ENCODE peak calls at places on chromosomes 16 and 17, in ten cellular contexts. One of them, this sample, is unnamed. For H3K36me3 and H3K4me1, the result is how much of the 10 kb centered on the place peaks cover.

GRCh38 chr17:42363767-42364585 is 24.3 kb downstream of the STAT3 start:
- DNase-seq in cardiac muscle cell: no peak
- DNase-seq in CD4-positive, CD25-positive, alpha-beta regulatory T cell: no peak
- DNase-seq in stomach: no peak
- DNase-seq in kidney: no peak
- DNase-seq in heart left ventricle: no peak
- DNase-seq in pancreas: no peak
- DNase-seq in OCI-LY7: no peak
- DNase-seq in NT2/D1: no peak
- DNase-seq in CD8-positive, alpha-beta T cell: no peak
- DNase-seq in this sample: no peak

GRCh38 chr16:69448470-69449193 is 24.2 kb downstream of the CYB5B start:
- DNase-seq in cardiac muscle cell: no peak
- DNase-seq in CD4-positive, CD25-positive, alpha-beta regulatory T cell: no peak
- DNase-seq in stomach: no peak
- DNase-seq in kidney: no peak
- DNase-seq in heart left ventricle: no peak
- DNase-seq in pancreas: no peak
- DNase-seq in OCI-LY7: no peak
- DNase-seq in NT2/D1: no peak
- DNase-seq in CD8-positive, alpha-beta T cell: no peak
- DNase-seq in this sample: no peak

GRCh38 chr17:49576121-49576905 is 642 bp downstream of the NXPH3 start:
- DNase-seq in cardiac muscle cell: peak
- DNase-seq in CD4-positive, CD25-positive, alpha-beta regulatory T cell: no peak
- DNase-seq in stomach: no peak
- DNase-seq in kidney: peak
- DNase-seq in heart left ventricle: peak
- DNase-seq in pancreas: no peak
- DNase-seq in OCI-LY7: no peak
- DNase-seq in NT2/D1: no peak
- DNase-seq in CD8-positive, alpha-beta T cell: no peak
- DNase-seq in this sample: no peak

GRCh38 chr16:70476272-70477020 is 22.1 kb downstream of the FCSK start:
- DNase-seq in cardiac muscle cell: no peak
- DNase-seq in CD4-positive, CD25-positive, alpha-beta regulatory T cell: no peak
- DNase-seq in stomach: peak
- DNase-seq in kidney: peak
- DNase-seq in heart left ventricle: no peak
- DNase-seq in pancreas: no peak
- DNase-seq in OCI-LY7: no peak
- DNase-seq in NT2/D1: no peak
- DNase-seq in CD8-positive, alpha-beta T cell: no peak
- DNase-seq in this sample: no peak

GRCh38 chr16:77789646-77790370 is 1.4 kb downstream of the VAT1L start:
- DNase-seq in cardiac muscle cell: no peak
- DNase-seq in CD4-positive, CD25-positive, alpha-beta regulatory T cell: no peak
- DNase-seq in stomach: no peak
- DNase-seq in kidney: no peak
- DNase-seq in heart left ventricle: no peak
- DNase-seq in pancreas: no peak
- DNase-seq in OCI-LY7: no peak
- DNase-seq in NT2/D1: no peak
- DNase-seq in CD8-positive, alpha-beta T cell: no peak
- DNase-seq in this sample: no peak

GRCh38 chr16:48064971-48065370 is 90.8 kb downstream of the ABCC12 start:
- DNase-seq in cardiac muscle cell: no peak
- DNase-seq in CD4-positive, CD25-positive, alpha-beta regulatory T cell: no peak
- DNase-seq in stomach: no peak
- DNase-seq in kidney: no peak
- DNase-seq in heart left ventricle: no peak
- DNase-seq in pancreas: no peak
- DNase-seq in OCI-LY7: no peak
- DNase-seq in NT2/D1: no peak
- DNase-seq in CD8-positive, alpha-beta T cell: no peak
- DNase-seq in this sample: no peak

GRCh38 chr17:55443904-55444303 is 22.3 kb upstream of the MMD start:
- DNase-seq in cardiac muscle cell: no peak
- DNase-seq in CD4-positive, CD25-positive, alpha-beta regulatory T cell: no peak
- DNase-seq in stomach: no peak
- DNase-seq in kidney: no peak
- DNase-seq in heart left ventricle: no peak
- DNase-seq in pancreas: no peak
- DNase-seq in OCI-LY7: no peak
- DNase-seq in NT2/D1: no peak
- DNase-seq in CD8-positive, alpha-beta T cell: no peak
- DNase-seq in this sample: no peak

GRCh38 chr16:55322327-55322726 is 1.7 kb upstream of the IRX6 start:
- DNase-seq in cardiac muscle cell: no peak
- DNase-seq in CD4-positive, CD25-positive, alpha-beta regulatory T cell: no peak
- DNase-seq in stomach: no peak
- DNase-seq in kidney: no peak
- DNase-seq in heart left ventricle: no peak
- DNase-seq in pancreas: no peak
- DNase-seq in OCI-LY7: no peak
- DNase-seq in NT2/D1: no peak
- DNase-seq in CD8-positive, alpha-beta T cell: no peak
- DNase-seq in this sample: no peak

GRCh38 chr16:1974157-1975070 is 2.6 kb downstream of the TBL3 start:
- DNase-seq in cardiac muscle cell: no peak
- DNase-seq in CD4-positive, CD25-positive, alpha-beta regulatory T cell: no peak
- DNase-seq in stomach: no peak
- DNase-seq in kidney: peak
- DNase-seq in heart left ventricle: no peak
- DNase-seq in pancreas: no peak
- DNase-seq in OCI-LY7: no peak
- DNase-seq in NT2/D1: no peak
- DNase-seq in CD8-positive, alpha-beta T cell: no peak
- DNase-seq in this sample: no peak

GRCh38 chr17:5630434-5630833 is 46.1 kb upstream of the NLRP1 start:
- DNase-seq in cardiac muscle cell: no peak
- DNase-seq in CD4-positive, CD25-positive, alpha-beta regulatory T cell: no peak
- DNase-seq in stomach: no peak
- DNase-seq in kidney: no peak
- DNase-seq in heart left ventricle: no peak
- DNase-seq in pancreas: no peak
- DNase-seq in OCI-LY7: no peak
- DNase-seq in NT2/D1: no peak
- DNase-seq in CD8-positive, alpha-beta T cell: no peak
- DNase-seq in this sample: no peak

GRCh38 chr17:71438631-71439146 is 682.1 kb upstream of the SOX9 start:
- DNase-seq in cardiac muscle cell: peak
- DNase-seq in CD4-positive, CD25-positive, alpha-beta regulatory T cell: no peak
- DNase-seq in stomach: no peak
- DNase-seq in kidney: no peak
- DNase-seq in heart left ventricle: no peak
- DNase-seq in pancreas: no peak
- DNase-seq in OCI-LY7: no peak
- DNase-seq in NT2/D1: no peak
- DNase-seq in CD8-positive, alpha-beta T cell: no peak
- DNase-seq in this sample: no peak

GRCh38 chr16:80997139-80997798 is 9.4 kb downstream of the CMC2 start:
- DNase-seq in cardiac muscle cell: no peak
- DNase-seq in CD4-positive, CD25-positive, alpha-beta regulatory T cell: no peak
- DNase-seq in stomach: no peak
- DNase-seq in kidney: no peak
- DNase-seq in heart left ventricle: no peak
- DNase-seq in pancreas: no peak
- DNase-seq in OCI-LY7: peak
- DNase-seq in NT2/D1: no peak
- DNase-seq in CD8-positive, alpha-beta T cell: no peak
- DNase-seq in this sample: no peak

GRCh38 chr16:85987750-85988078 is 88.8 kb downstream of the IRF8 start:
- DNase-seq in cardiac muscle cell: no peak
- DNase-seq in CD4-positive, CD25-positive, alpha-beta regulatory T cell: no peak
- DNase-seq in stomach: no peak
- DNase-seq in kidney: no peak
- DNase-seq in heart left ventricle: no peak
- DNase-seq in pancreas: no peak
- DNase-seq in OCI-LY7: no peak
- DNase-seq in NT2/D1: no peak
- DNase-seq in CD8-positive, alpha-beta T cell: no peak
- DNase-seq in this sample: no peak

GRCh38 chr17:62774338-62774737 is 33.8 kb downstream of the MARCHF10 start:
- DNase-seq in cardiac muscle cell: no peak
- DNase-seq in CD4-positive, CD25-positive, alpha-beta regulatory T cell: no peak
- DNase-seq in stomach: no peak
- DNase-seq in kidney: no peak
- DNase-seq in heart left ventricle: no peak
- DNase-seq in pancreas: no peak
- DNase-seq in OCI-LY7: no peak
- DNase-seq in NT2/D1: no peak
- DNase-seq in CD8-positive, alpha-beta T cell: no peak
- DNase-seq in this sample: no peak

GRCh38 chr16:11985250-11985649 is 8.7 kb downstream of the SNX29 start:
- DNase-seq in cardiac muscle cell: no peak
- DNase-seq in CD4-positive, CD25-positive, alpha-beta regulatory T cell: no peak
- DNase-seq in stomach: no peak
- DNase-seq in kidney: no peak
- DNase-seq in heart left ventricle: no peak
- DNase-seq in pancreas: no peak
- DNase-seq in OCI-LY7: no peak
- DNase-seq in NT2/D1: no peak
- DNase-seq in CD8-positive, alpha-beta T cell: no peak
- DNase-seq in this sample: no peak

GRCh38 chr17:72812823-72813222 is 279.7 kb downstream of the SLC39A11 start:
- DNase-seq in cardiac muscle cell: no peak
- DNase-seq in CD4-positive, CD25-positive, alpha-beta regulatory T cell: no peak
- DNase-seq in stomach: no peak
- DNase-seq in kidney: no peak
- DNase-seq in heart left ventricle: no peak
- DNase-seq in pancreas: no peak
- DNase-seq in OCI-LY7: no peak
- DNase-seq in NT2/D1: no peak
- DNase-seq in CD8-positive, alpha-beta T cell: no peak
- DNase-seq in this sample: no peak

GRCh38 chr16:55499951-55500350 is 8.9 kb upstream of the LPCAT2 start:
- DNase-seq in cardiac muscle cell: peak
- DNase-seq in CD4-positive, CD25-positive, alpha-beta regulatory T cell: no peak
- DNase-seq in stomach: no peak
- DNase-seq in kidney: no peak
- DNase-seq in heart left ventricle: no peak
- DNase-seq in pancreas: no peak
- DNase-seq in OCI-LY7: no peak
- DNase-seq in NT2/D1: no peak
- DNase-seq in CD8-positive, alpha-beta T cell: no peak
- DNase-seq in this sample: no peak

GRCh38 chr16:11835309-11835708 is 16.0 kb downstream of the RSL1D1 start:
- DNase-seq in cardiac muscle cell: no peak
- DNase-seq in CD4-positive, CD25-positive, alpha-beta regulatory T cell: no peak
- DNase-seq in stomach: no peak
- DNase-seq in kidney: no peak
- DNase-seq in heart left ventricle: no peak
- DNase-seq in pancreas: no peak
- DNase-seq in OCI-LY7: no peak
- DNase-seq in NT2/D1: no peak
- DNase-seq in CD8-positive, alpha-beta T cell: no peak
- DNase-seq in this sample: no peak

GRCh38 chr17:79814624-79814965 is 17.7 kb upstream of the CBX8 start:
- DNase-seq in cardiac muscle cell: no peak
- DNase-seq in CD4-positive, CD25-positive, alpha-beta regulatory T cell: no peak
- DNase-seq in stomach: no peak
- DNase-seq in kidney: no peak
- DNase-seq in heart left ventricle: no peak
- DNase-seq in pancreas: no peak
- DNase-seq in OCI-LY7: no peak
- DNase-seq in NT2/D1: no peak
- DNase-seq in CD8-positive, alpha-beta T cell: no peak
- DNase-seq in this sample: no peak

GRCh38 chr16:8905168-8905762 is 23.1 kb downstream of the LITAFD start:
- DNase-seq in cardiac muscle cell: peak
- DNase-seq in CD4-positive, CD25-positive, alpha-beta regulatory T cell: no peak
- DNase-seq in stomach: no peak
- DNase-seq in kidney: no peak
- DNase-seq in heart left ventricle: no peak
- DNase-seq in pancreas: no peak
- DNase-seq in OCI-LY7: peak
- DNase-seq in NT2/D1: no peak
- DNase-seq in CD8-positive, alpha-beta T cell: no peak
- DNase-seq in this sample: no peak
- H3K36me3 ChIP-seq in cardiac muscle cell: half or more
- H3K36me3 ChIP-seq in CD4-positive, CD25-positive, alpha-beta regulatory T cell: half or more
- H3K36me3 ChIP-seq in stomach: half or more
- H3K36me3 ChIP-seq in kidney: half or more
- H3K36me3 ChIP-seq in heart left ventricle: half or more
- H3K36me3 ChIP-seq in pancreas: half or more
- H3K36me3 ChIP-seq in OCI-LY7: half or more
- H3K36me3 ChIP-seq in NT2/D1: half or more
- H3K36me3 ChIP-seq in CD8-positive, alpha-beta T cell: half or more
- H3K36me3 ChIP-seq in this sample: under half

DNA sequence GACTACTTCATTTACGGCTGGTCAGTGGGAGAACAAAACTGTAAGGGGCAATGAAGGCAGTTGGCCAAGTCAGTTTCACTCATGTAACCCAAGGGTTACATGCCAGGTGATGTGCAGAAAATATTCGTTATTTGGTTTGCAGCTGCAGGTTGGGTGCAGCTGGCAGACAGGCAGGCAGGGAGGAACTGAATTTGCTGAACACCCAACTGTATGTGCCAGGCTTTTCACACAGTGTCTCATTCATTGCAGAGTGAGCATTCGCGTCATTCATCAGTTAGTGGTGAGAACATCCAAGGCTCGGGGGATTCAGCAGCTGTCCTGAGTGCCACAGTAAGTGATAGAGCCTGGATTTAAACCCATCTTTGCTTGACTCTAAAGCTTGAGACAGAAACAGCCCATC is 59.7 kb downstream of the ABCC6 start:
- DNase-seq in cardiac muscle cell: no peak
- DNase-seq in CD4-positive, CD25-positive, alpha-beta regulatory T cell: no peak
- DNase-seq in stomach: no peak
- DNase-seq in kidney: peak
- DNase-seq in heart left ventricle: no peak
- DNase-seq in pancreas: no peak
- DNase-seq in OCI-LY7: no peak
- DNase-seq in NT2/D1: no peak
- DNase-seq in CD8-positive, alpha-beta T cell: no peak
- DNase-seq in this sample: no peak
- H3K4me1 ChIP-seq in cardiac muscle cell: under half
- H3K4me1 ChIP-seq in CD4-positive, CD25-positive, alpha-beta regulatory T cell: under half
- H3K4me1 ChIP-seq in stomach: under half
- H3K4me1 ChIP-seq in kidney: under half
- H3K4me1 ChIP-seq in heart left ventricle: under half
- H3K4me1 ChIP-seq in pancreas: under half
- H3K4me1 ChIP-seq in OCI-LY7: under half
- H3K4me1 ChIP-seq in NT2/D1: under half
- H3K4me1 ChIP-seq in CD8-positive, alpha-beta T cell: under half
- H3K4me1 ChIP-seq in this sample: under half

GRCh38 chr16:50332599-50332998 is 36.2 kb downstream of the BRD7 start:
- DNase-seq in cardiac muscle cell: no peak
- DNase-seq in CD4-positive, CD25-positive, alpha-beta regulatory T cell: no peak
- DNase-seq in stomach: no peak
- DNase-seq in kidney: no peak
- DNase-seq in heart left ventricle: no peak
- DNase-seq in pancreas: no peak
- DNase-seq in OCI-LY7: no peak
- DNase-seq in NT2/D1: no peak
- DNase-seq in CD8-positive, alpha-beta T cell: no peak
- DNase-seq in this sample: no peak
- H3K36me3 ChIP-seq in cardiac muscle cell: under half
- H3K36me3 ChIP-seq in CD4-positive, CD25-positive, alpha-beta regulatory T cell: under half
- H3K36me3 ChIP-seq in stomach: under half
- H3K36me3 ChIP-seq in kidney: under half
- H3K36me3 ChIP-seq in heart left ventricle: half or more
- H3K36me3 ChIP-seq in pancreas: under half
- H3K36me3 ChIP-seq in OCI-LY7: half or more
- H3K36me3 ChIP-seq in NT2/D1: under half
- H3K36me3 ChIP-seq in CD8-positive, alpha-beta T cell: under half
- H3K36me3 ChIP-seq in this sample: under half

GRCh38 chr17:17621254-17621653 is 29.7 kb upstream of the PEMT start:
- DNase-seq in cardiac muscle cell: no peak
- DNase-seq in CD4-positive, CD25-positive, alpha-beta regulatory T cell: no peak
- DNase-seq in stomach: no peak
- DNase-seq in kidney: no peak
- DNase-seq in heart left ventricle: no peak
- DNase-seq in pancreas: no peak
- DNase-seq in OCI-LY7: no peak
- DNase-seq in NT2/D1: no peak
- DNase-seq in CD8-positive, alpha-beta T cell: no peak
- DNase-seq in this sample: no peak
- H3K4me1 ChIP-seq in cardiac muscle cell: under half
- H3K4me1 ChIP-seq in CD4-positive, CD25-positive, alpha-beta regulatory T cell: under half
- H3K4me1 ChIP-seq in stomach: under half
- H3K4me1 ChIP-seq in kidney: under half
- H3K4me1 ChIP-seq in heart left ventricle: under half
- H3K4me1 ChIP-seq in pancreas: under half
- H3K4me1 ChIP-seq in OCI-LY7: under half
- H3K4me1 ChIP-seq in NT2/D1: under half
- H3K4me1 ChIP-seq in CD8-positive, alpha-beta T cell: under half
- H3K4me1 ChIP-seq in this sample: under half

This sample was measured in iPS DF 6.9.